ENCODE peak calls at places on chromosomes 13 and 19, in four cellular contexts. I is H9, V is H1, K is mesenchymal stem cell. H is an unnamed sample.

GRCh38 chr19:10882108-10882457 is 10.7 kb downstream of the CARM1 start:
- DNase-seq in I (no peak), V (no peak), K (no peak), H (no peak)

GRCh38 chr13:40662866-40663265 is 3.6 kb downstream of the FOXO1 start:
- DNase-seq in I (no peak), V (no peak), K (no peak), H (no peak)

GRCh38 chr13:47929156-47929555 is 71.9 kb downstream of the SUCLA2 start:
- DNase-seq in I (no peak), V (no peak), K (no peak), H (no peak)

GRCh38 chr13:50229935-50230334 is 214.7 kb downstream of the KCNRG start:
- DNase-seq in I (no peak), V (no peak), K (no peak), H (no peak)

GRCh38 chr19:41882568-41883462 is at the start of gene ARHGEF1:
- DNase-seq in I (no peak), V (no peak), K (peak; percentile 12), H (no peak)

GRCh38 chr13:85095887-85096286 is 703.3 kb downstream of the SLITRK6 start:
- DNase-seq in I (no peak), V (no peak), K (no peak), H (peak; percentile 36)

GRCh38 chr13:27018882-27019281 is 152.7 kb downstream of the USP12 start:
- DNase-seq in I (peak; percentile 24), V (no peak), K (no peak), H (no peak)

GRCh38 chr13:51959773-51960172 is 51.5 kb downstream of the ATP7B start:
- DNase-seq in I (no peak), V (no peak), K (no peak), H (no peak)

GRCh38 chr13:33208290-33208990 is 77.1 kb downstream of the STARD13 start:
- DNase-seq in I (no peak), V (no peak), K (peak; percentile 24), H (peak; percentile 67)

GRCh38 chr13:27353166-27353583 is 71.2 kb upstream of the GTF3A start:
- DNase-seq in I (no peak), V (no peak), K (peak; percentile 89), H (peak; percentile 3)

GRCh38 chr13:73754241-73754640 is 380.0 kb downstream of the KLF12 start:
- DNase-seq in I (no peak), V (no peak), K (no peak), H (no peak)

GRCh38 chr13:108933061-108933460 is 303.6 kb downstream of the MYO16 start:
- DNase-seq in I (no peak), V (no peak), K (no peak), H (no peak)

GRCh38 chr13:91745962-91746361 is 347.5 kb downstream of the GPC5 start:
- DNase-seq in I (no peak), V (no peak), K (no peak), H (no peak)

GRCh38 chr13:41716236-41716635 is 244.7 kb downstream of the VWA8 start:
- DNase-seq in I (no peak), V (no peak), K (no peak), H (no peak)

GRCh38 chr19:27748551-27749152 is 1464.3 kb downstream of the UQCRFS1 start:
- DNase-seq in I (no peak), V (no peak), K (peak; percentile 18), H (no peak)

GRCh38 chr13:114061746-114062145 is 70.7 kb downstream of the RASA3 start:
- DNase-seq in I (no peak), V (no peak), K (no peak), H (no peak)

GRCh38 chr13:21116141-21116540 is 54.8 kb upstream of the LATS2 start:
- DNase-seq in I (no peak), V (no peak), K (no peak), H (no peak)

GRCh38 chr19:50209131-50209530 is 5.7 kb downstream of the MYH14 start:
- DNase-seq in I (no peak), V (no peak), K (no peak), H (no peak)

GRCh38 chr19:3314962-3315675 is 51.3 kb upstream of the NFIC start:
- DNase-seq in I (no peak), V (no peak), K (no peak), H (no peak)

GRCh38 chr13:21018220-21018619 is 43.2 kb downstream of the LATS2 start:
- DNase-seq in I (no peak), V (no peak), K (peak; percentile 45), H (peak; percentile 46)

GRCh38 chr13:39602614-39603366 is at the start of gene LHFPL6:
- DNase-seq in I (peak; percentile 72), V (peak; percentile 46), K (peak; percentile 92), H (peak; percentile 86)
- H3K14ac ChIP-seq in I (no peak within 1 kb of the TSS), V (no peak within 1 kb of the TSS), K (peak within 1 kb of the TSS; percentile 97), H (peak within 1 kb of the TSS; percentile 65)

GRCh38 chr19:4493929-4494690 is 22.0 kb downstream of the HDGFL2 start:
- DNase-seq in I (no peak), V (no peak), K (no peak), H (no peak)
- H4K8ac ChIP-seq in I (no peak overlapping the region), V (no peak overlapping the region), K (no peak overlapping the region), H (no peak overlapping the region)

DNA sequence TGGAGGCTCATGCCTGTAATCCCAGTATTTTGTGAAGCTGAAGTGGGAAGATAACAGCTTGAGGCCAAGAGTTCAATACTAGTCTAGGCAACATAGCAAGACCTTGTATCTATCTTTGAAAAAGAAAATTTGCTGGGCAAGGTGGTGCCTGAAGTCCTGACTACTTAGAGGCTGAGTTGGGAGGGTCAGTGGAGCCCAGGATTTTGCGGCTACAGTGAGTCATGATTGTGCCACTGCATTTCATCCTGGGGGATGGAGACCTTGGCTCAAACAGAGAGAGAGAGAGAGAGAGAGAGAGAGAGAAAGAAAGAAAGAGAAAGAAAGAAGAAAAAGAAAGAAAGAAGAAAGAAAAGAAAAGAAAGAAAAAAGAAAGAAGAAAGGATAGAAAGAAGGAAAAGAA is 1872.3 kb upstream of the PCDH20 start:
- DNase-seq in I (no peak), V (no peak), K (peak; percentile 0), H (no peak)
- H2BK120ac ChIP-seq in I (no peak overlapping the region), V (no peak overlapping the region), K (no peak overlapping the region), H (no peak overlapping the region)

DNA sequence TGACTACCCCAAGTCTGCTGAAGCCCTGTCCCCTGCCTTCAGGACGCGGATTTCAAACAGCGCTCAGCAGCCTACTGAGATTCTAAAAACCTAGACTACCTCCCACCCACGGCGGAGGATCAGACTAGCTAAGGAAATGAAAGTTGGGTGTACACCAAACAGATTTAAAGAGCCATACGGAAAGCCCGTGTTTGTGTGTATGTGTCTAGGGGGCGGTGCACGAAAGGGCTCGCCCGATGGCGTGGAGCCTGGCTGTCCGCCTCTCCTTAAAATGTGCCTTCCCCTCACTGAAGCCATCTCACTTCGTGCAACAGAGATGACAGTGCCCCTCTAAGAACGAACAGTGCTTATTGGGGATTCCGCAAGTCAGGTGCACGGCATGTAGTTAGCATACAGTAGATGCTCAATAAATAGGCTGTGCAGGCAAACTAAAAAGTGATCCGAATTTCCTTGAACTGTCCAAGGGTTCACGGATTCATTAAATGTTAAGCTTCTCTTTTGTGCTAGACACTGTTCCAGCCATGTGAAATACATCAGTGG is 639 bp downstream of the LENG1 start:
- DNase-seq in I (no peak), V (no peak), K (peak; percentile 39), H (peak; percentile 33)
- H3K14ac ChIP-seq in I (no peak overlapping the region), V (no peak overlapping the region), K (peak overlapping the region; percentile 76), H (no peak overlapping the region)

GRCh38 chr19:16825312-16826168 is 3.7 kb upstream of the SIN3B start:
- DNase-seq in I (peak; percentile 79), V (no peak), K (peak; percentile 80), H (peak; percentile 59)

GRCh38 chr19:16830679-16831078 is 1.5 kb downstream of the SIN3B start:
- DNase-seq in I (no peak), V (no peak), K (peak; percentile 26), H (peak; percentile 2)

GRCh38 chr19:16829822-16830289 is 658 bp downstream of the SIN3B start:
- DNase-seq in I (no peak), V (no peak), K (no peak), H (no peak)

GRCh38 chr19:16831531-16831930 is 2.3 kb downstream of the SIN3B start:
- DNase-seq in I (no peak), V (no peak), K (no peak), H (no peak)

GRCh38 chr19:16828990-16829821 is at the start of gene SIN3B:
- DNase-seq in I (peak; percentile 90), V (peak; percentile 61), K (peak; percentile 90), H (peak; percentile 91)
- H4K8ac ChIP-seq in I (no peak within 1 kb of the TSS), V (peak within 1 kb of the TSS; percentile 64), K (peak within 1 kb of the TSS; percentile 4), H (peak within 1 kb of the TSS; percentile 88)

GRCh38 chr19:40443930-40444180 is 280 bp downstream of the SERTAD3 start:
- DNase-seq in I (no peak), V (no peak), K (no peak), H (no peak)
- H2BK120ac ChIP-seq in I (no peak overlapping the region), V (peak overlapping the region; percentile 47), K (peak overlapping the region; percentile 95), H (peak overlapping the region; percentile 83)

DNA sequence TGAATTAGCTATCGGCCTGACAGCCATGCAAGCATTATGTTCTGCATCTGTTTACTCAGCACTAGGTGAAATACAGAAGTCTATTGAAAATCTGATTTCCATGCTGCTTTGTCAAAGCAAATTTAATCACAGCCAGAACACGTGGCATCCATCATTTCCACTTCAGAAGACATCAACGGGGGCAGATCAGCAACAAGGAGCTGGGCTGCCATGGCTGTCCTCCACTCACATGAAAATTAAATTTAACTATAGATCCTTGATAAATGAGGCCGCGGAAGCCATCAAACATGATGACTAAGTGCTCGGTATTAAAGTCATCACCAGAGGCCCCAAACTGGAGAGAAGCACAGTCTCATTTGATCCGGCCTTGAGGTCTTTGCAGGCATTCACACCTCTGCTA is 443.5 kb downstream of the HS6ST3 start:
- DNase-seq in I (no peak), V (no peak), K (no peak), H (no peak)
- H3K14ac ChIP-seq in I (no peak overlapping the region), V (no peak overlapping the region), K (no peak overlapping the region), H (no peak overlapping the region)

H was measured in trophoblast cell.